ENCODE peak calls at places on chromosomes 7 and 10, in six cellular contexts. M is K562, Q is fibroblast of mammary gland, E is bronchial epithelial cell, U is heart right ventricle, X is Peyer's patch. K is an unnamed sample.

GRCh38 chr10:46224414-46224682 is 62.4 kb upstream of the ANTXRL start:
- DNase-seq in M (no peak), Q (no peak), E (no peak), U (no peak), X (peak; percentile 11), K (no peak)

GRCh38 chr10:9302142-9302746 is 1247.8 kb downstream of the GATA3 start:
- DNase-seq in M (peak; percentile 50), Q (peak; percentile 70), E (peak; percentile 65), U (peak; percentile 7), X (no peak), K (peak; percentile 17)

GRCh38 chr10:120632047-120632446 is 175.0 kb downstream of the PLPP4 start:
- DNase-seq in M (no peak), Q (no peak), E (no peak), U (no peak), X (no peak), K (peak; percentile 28)

GRCh38 chr10:103692421-103693069 is 162.8 kb downstream of the SH3PXD2A start:
- DNase-seq in M (peak; percentile 35), Q (no peak), E (no peak), U (no peak), X (no peak), K (no peak)

GRCh38 chr7:117171106-117171505 is 151.8 kb downstream of the WNT2 start:
- DNase-seq in M (no peak), Q (no peak), E (no peak), U (no peak), X (no peak), K (no peak)

GRCh38 chr7:107173191-107173590 is 4.4 kb downstream of the HBP1 start:
- DNase-seq in M (no peak), Q (no peak), E (no peak), U (no peak), X (no peak), K (no peak)

GRCh38 chr10:44982496-44982895 is 3.9 kb upstream of the DEPP1 start:
- DNase-seq in M (no peak), Q (no peak), E (no peak), U (no peak), X (no peak), K (no peak)

GRCh38 chr10:126240483-126240882 is 147.8 kb downstream of the ADAM12 start:
- DNase-seq in M (no peak), Q (no peak), E (no peak), U (no peak), X (no peak), K (no peak)

GRCh38 chr7:23654508-23654907 is 25.5 kb upstream of the FAM221A start:
- DNase-seq in M (peak; percentile 25), Q (peak; percentile 43), E (peak; percentile 7), U (no peak), X (no peak), K (peak; percentile 2)

GRCh38 chr7:108000875-108001758 is 1.8 kb downstream of the LAMB1 start:
- DNase-seq in M (no peak), Q (peak; percentile 55), E (peak; percentile 55), U (peak; percentile 74), X (peak; percentile 76), K (no peak)

GRCh38 chr10:128860574-128860973 is 606.5 kb upstream of the MGMT start:
- DNase-seq in M (no peak), Q (no peak), E (no peak), U (no peak), X (no peak), K (no peak)

GRCh38 chr7:157053118-157053517 is 42.7 kb upstream of the MNX1 start:
- DNase-seq in M (no peak), Q (no peak), E (no peak), U (no peak), X (no peak), K (no peak)

GRCh38 chr7:76232698-76233097 is 31.0 kb downstream of the SRRM3 start:
- DNase-seq in M (no peak), Q (no peak), E (no peak), U (no peak), X (no peak), K (no peak)

GRCh38 chr7:151339651-151340377 is 1.8 kb upstream of the NUB1 start:
- DNase-seq in M (no peak), Q (no peak), E (no peak), U (no peak), X (no peak), K (no peak)

GRCh38 chr7:91310829-91311460 is 46.7 kb downstream of the FZD1 start:
- DNase-seq in M (no peak), Q (peak; percentile 85), E (peak; percentile 41), U (no peak), X (no peak), K (peak; percentile 65)

GRCh38 chr10:73601486-73601921 is 10.4 kb upstream of the USP54 start:
- DNase-seq in M (no peak), Q (no peak), E (peak; percentile 99), U (no peak), X (peak; percentile 68), K (no peak)

GRCh38 chr7:22732556-22733126 is 5.6 kb downstream of the IL6 start:
- DNase-seq in M (no peak), Q (peak; percentile 38), E (peak; percentile 66), U (no peak), X (no peak), K (no peak)

GRCh38 chr10:5234106-5234877 is 37.7 kb downstream of the AKR1C4 start:
- DNase-seq in M (no peak), Q (peak; percentile 86), E (peak; percentile 98), U (peak; percentile 5), X (no peak), K (no peak)

GRCh38 chr7:135673360-135673706 is 11.0 kb downstream of the STMP1 start:
- DNase-seq in M (no peak), Q (peak; percentile 40), E (peak; percentile 76), U (no peak), X (no peak), K (no peak)

GRCh38 chr10:132713421-132714095 is 72.4 kb downstream of the NKX6-2 start:
- DNase-seq in M (no peak), Q (no peak), E (no peak), U (no peak), X (no peak), K (no peak)

GRCh38 chr10:12396567-12396966 is 47.2 kb downstream of the CAMK1D start:
- DNase-seq in M (no peak), Q (no peak), E (no peak), U (no peak), X (no peak), K (no peak)

GRCh38 chr7:23490357-23491131 is 20.3 kb upstream of the IGF2BP3 start:
- DNase-seq in M (peak; percentile 64), Q (no peak), E (no peak), U (peak; percentile 42), X (peak; percentile 54), K (no peak)

GRCh38 chr10:89279449-89279869 is 22.4 kb upstream of the IFIT2 start:
- DNase-seq in M (no peak), Q (peak; percentile 72), E (peak; percentile 67), U (peak; percentile 27), X (no peak), K (peak; percentile 80)

GRCh38 chr7:123871998-123872867 is 27.3 kb downstream of the HYAL4 start:
- DNase-seq in M (no peak), Q (peak; percentile 56), E (peak; percentile 71), U (peak; percentile 15), X (peak; percentile 54), K (peak; percentile 27)

GRCh38 chr10:115335366-115335765 is 242.2 kb downstream of the ATRNL1 start:
- DNase-seq in M (no peak), Q (peak; percentile 2), E (peak; percentile 64), U (no peak), X (no peak), K (no peak)

DNA sequence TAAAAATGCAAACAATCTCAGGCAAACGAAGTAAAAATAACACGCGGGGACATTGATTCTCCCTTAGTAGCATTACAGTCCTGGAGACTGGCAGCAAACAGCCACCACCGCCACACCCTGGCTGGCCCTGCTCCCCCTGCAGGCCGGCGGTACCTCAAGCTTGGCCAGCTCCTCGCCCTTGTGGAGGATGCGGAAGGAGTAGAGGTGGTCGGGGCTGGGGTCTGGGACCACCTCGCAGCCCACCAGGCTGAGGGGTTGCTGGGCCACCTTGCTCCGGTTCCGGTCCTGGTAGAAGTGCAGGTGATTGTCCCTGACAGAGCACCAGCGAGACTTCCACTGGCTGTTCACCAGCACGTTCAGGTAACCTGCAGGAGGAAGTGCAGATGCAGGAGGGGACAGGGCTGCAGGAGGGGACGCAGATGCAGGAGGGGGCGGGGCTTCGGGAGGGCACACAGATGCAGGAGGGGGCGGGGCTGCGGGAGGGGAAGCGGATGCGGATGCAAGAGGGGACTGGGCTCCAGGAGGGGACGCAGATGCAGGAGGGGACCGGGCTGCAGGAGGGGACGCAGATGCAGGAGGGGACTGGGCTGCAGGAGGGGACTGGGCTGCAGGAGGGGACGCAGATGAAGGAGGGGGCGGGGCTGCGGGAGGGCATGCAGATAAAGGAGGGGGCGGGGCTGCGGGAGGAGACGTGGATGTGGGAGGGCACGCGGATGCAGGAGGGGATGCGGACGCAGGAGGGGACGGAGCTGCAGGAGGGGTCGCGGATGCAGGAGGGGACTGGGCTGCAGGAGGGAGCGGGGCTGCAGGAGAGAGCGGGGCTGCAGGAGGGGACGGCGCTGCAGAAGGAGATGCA is 65.7 kb downstream of the VWA2 start:
- DNase-seq in M (no peak), Q (no peak), E (no peak), U (peak; percentile 35), X (peak; percentile 70), K (no peak)
- H3K4me3 ChIP-seq in M (no peak overlapping the region), Q (no peak overlapping the region), E (no peak overlapping the region), U (peak overlapping the region; percentile 51), X (peak overlapping the region; percentile 50), K (peak overlapping the region; percentile 45)

DNA sequence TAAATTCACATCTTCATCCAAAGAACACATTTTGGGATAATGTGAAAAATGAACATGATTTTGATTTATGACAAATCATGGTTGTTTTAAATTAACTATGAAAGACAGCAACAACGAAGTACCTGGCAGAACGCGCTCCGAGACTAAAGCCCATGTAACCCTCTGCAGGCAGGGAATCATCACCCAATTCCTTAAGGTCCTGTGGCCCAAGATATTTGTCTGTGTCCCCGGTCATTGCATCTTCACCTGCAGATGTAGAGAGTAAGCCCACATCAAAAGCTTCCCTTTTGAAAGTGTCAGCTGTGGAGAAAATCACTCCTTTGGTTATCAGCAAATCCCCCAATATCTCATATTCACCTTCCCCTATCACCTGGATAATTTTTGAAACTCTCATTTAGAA is 232.5 kb upstream of the CCDC6 start:
- DNase-seq in M (no peak), Q (no peak), E (no peak), U (no peak), X (no peak), K (no peak)
- H3K4me3 ChIP-seq in M (no peak overlapping the region), Q (no peak overlapping the region), E (no peak overlapping the region), U (peak overlapping the region; percentile 2), X (peak overlapping the region; percentile 34), K (no peak overlapping the region)

GRCh38 chr10:49761201-49761788 is 828 bp downstream of the OGDHL start:
- DNase-seq in M (no peak), Q (no peak), E (no peak), U (no peak), X (no peak), K (no peak)
- H3K4me3 ChIP-seq in M (peak overlapping the region; percentile 62), Q (no peak overlapping the region), E (no peak overlapping the region), U (peak overlapping the region; percentile 60), X (peak overlapping the region; percentile 67), K (peak overlapping the region; percentile 73)

GRCh38 chr7:92584953-92585352 is 5.2 kb downstream of the FAM133B start:
- DNase-seq in M (peak; percentile 22), Q (no peak), E (peak; percentile 29), U (no peak), X (no peak), K (no peak)
- H3K4me3 ChIP-seq in M (no peak overlapping the region), Q (no peak overlapping the region), E (no peak overlapping the region), U (no peak overlapping the region), X (no peak overlapping the region), K (no peak overlapping the region)

K was measured in retinal pigment epithelial cell.